ENCODE peak calls at places on chromosomes 5 and 9, in four cellular contexts. W, L, I and B are unnamed samples.

GRCh38 chr9:109716631-109717030 is 63.4 kb upstream of the PALM2AKAP2 start:
- DNase-seq in W (no peak), L (no peak), I (no peak), B (no peak)

GRCh38 chr9:34522091-34522887 is 501 bp downstream of the ENHO start:
- DNase-seq in W (no peak), L (no peak), I (no peak), B (no peak)

GRCh38 chr9:34654317-34655083 is 2.5 kb downstream of the IL11RA start:
- DNase-seq in W (peak), L (no peak), I (no peak), B (peak)

GRCh38 chr5:107673368-107674136 is 2.8 kb upstream of the EFNA5 start:
- DNase-seq in W (peak), L (peak), I (peak), B (peak)

GRCh38 chr5:80141681-80142080 is 106.5 kb downstream of the THBS4 start:
- DNase-seq in W (no peak), L (peak), I (no peak), B (no peak)

GRCh38 chr5:32462618-32463017 is 18.1 kb upstream of the ZFR start:
- DNase-seq in W (no peak), L (no peak), I (no peak), B (no peak)

GRCh38 chr9:13857521-13857920 is 456.4 kb downstream of the NFIB start:
- DNase-seq in W (no peak), L (no peak), I (no peak), B (no peak)

GRCh38 chr5:77168884-77169254 is 41.6 kb upstream of the PDE8B start:
- DNase-seq in W (peak), L (no peak), I (peak), B (peak)

GRCh38 chr5:59380350-59380951 is 513.1 kb downstream of the PDE4D start:
- DNase-seq in W (peak), L (peak), I (no peak), B (no peak)

GRCh38 chr9:114988962-114989599 is 58.7 kb upstream of the TNFSF8 start:
- DNase-seq in W (no peak), L (no peak), I (no peak), B (no peak)

GRCh38 chr5:41788800-41789395 is 81.3 kb downstream of the OXCT1 start:
- DNase-seq in W (no peak), L (no peak), I (no peak), B (no peak)

GRCh38 chr5:61964199-61964598 is 341.8 kb upstream of the KIF2A start:
- DNase-seq in W (no peak), L (no peak), I (peak), B (no peak)

GRCh38 chr5:156393980-156394379 is 67.0 kb downstream of the SGCD start:
- DNase-seq in W (no peak), L (no peak), I (peak), B (no peak)

GRCh38 chr5:168114444-168115017 is 176.9 kb upstream of the WWC1 start:
- DNase-seq in W (no peak), L (peak), I (peak), B (peak)

GRCh38 chr5:172223901-172224873 is 30.2 kb downstream of the EFCAB9 start:
- DNase-seq in W (no peak), L (no peak), I (no peak), B (no peak)

GRCh38 chr5:76788362-76788761 is 30.5 kb upstream of the F2RL1 start:
- DNase-seq in W (no peak), L (no peak), I (no peak), B (peak)

GRCh38 chr9:16328349-16328748 is 542.1 kb downstream of the BNC2 start:
- DNase-seq in W (no peak), L (no peak), I (no peak), B (no peak)

GRCh38 chr5:135642179-135642505 is 63.4 kb upstream of the CXCL14 start:
- DNase-seq in W (no peak), L (no peak), I (no peak), B (no peak)

GRCh38 chr9:110217656-110218099 is 9.7 kb upstream of the C9orf152 start:
- DNase-seq in W (peak), L (peak), I (peak), B (no peak)

GRCh38 chr9:79542735-79543504 is 28.8 kb upstream of the TLE4 start:
- DNase-seq in W (no peak), L (no peak), I (no peak), B (no peak)

GRCh38 chr9:32423371-32423770 is 38.9 kb downstream of the ACO1 start:
- DNase-seq in W (no peak), L (no peak), I (no peak), B (no peak)

GRCh38 chr5:72556351-72557146 is 49.3 kb upstream of the ZNF366 start:
- DNase-seq in W (peak), L (peak), I (peak), B (peak)

GRCh38 chr5:62326702-62327101 is 20.7 kb downstream of the KIF2A start:
- DNase-seq in W (no peak), L (peak), I (no peak), B (no peak)

GRCh38 chr5:32233696-32234447 is 59.8 kb upstream of the GOLPH3 start:
- DNase-seq in W (peak), L (no peak), I (peak), B (peak)

GRCh38 chr9:114608525-114608796 is 2.6 kb upstream of the TMEM268 start:
- DNase-seq in W (no peak), L (no peak), I (no peak), B (no peak)

GRCh38 chr5:90014420-90014819 is 395.1 kb downstream of the CETN3 start:
- DNase-seq in W (no peak), L (no peak), I (no peak), B (no peak)

GRCh38 chr9:99873531-99873930 is 32.9 kb upstream of the STX17 start:
- DNase-seq in W (no peak), L (no peak), I (peak), B (no peak)

GRCh38 chr5:173855162-173855994 is 32.8 kb upstream of the CPEB4 start:
- DNase-seq in W (no peak), L (no peak), I (no peak), B (no peak)

GRCh38 chr5:124869481-124870033 is 123.1 kb upstream of the ZNF608 start:
- DNase-seq in W (no peak), L (no peak), I (peak), B (no peak)

GRCh38 chr5:124866355-124867063 is 120.1 kb upstream of the ZNF608 start:
- DNase-seq in W (no peak), L (no peak), I (no peak), B (no peak)

GRCh38 chr5:124868661-124869060 is 122.2 kb upstream of the ZNF608 start:
- DNase-seq in W (no peak), L (no peak), I (no peak), B (no peak)

GRCh38 chr5:124867064-124867707 is 120.7 kb upstream of the ZNF608 start:
- DNase-seq in W (no peak), L (no peak), I (peak), B (no peak)

GRCh38 chr5:124865603-124866354 is 119.3 kb upstream of the ZNF608 start:
- DNase-seq in W (no peak), L (no peak), I (no peak), B (no peak)
- H3K27ac ChIP-seq in W (no peak), L (no peak), I (no peak), B (no peak)

GRCh38 chr9:134285215-134285845 is 40.9 kb upstream of the RXRA start:
- DNase-seq in W (no peak), L (no peak), I (no peak), B (no peak)

GRCh38 chr9:134284741-134285140 is 41.5 kb upstream of the RXRA start:
- DNase-seq in W (no peak), L (no peak), I (no peak), B (no peak)

GRCh38 chr9:134284273-134284672 is 42.0 kb upstream of the RXRA start:
- DNase-seq in W (peak), L (no peak), I (no peak), B (no peak)

GRCh38 chr9:134283111-134283515 is 43.1 kb upstream of the RXRA start:
- DNase-seq in W (peak), L (no peak), I (peak), B (peak)

DNA sequence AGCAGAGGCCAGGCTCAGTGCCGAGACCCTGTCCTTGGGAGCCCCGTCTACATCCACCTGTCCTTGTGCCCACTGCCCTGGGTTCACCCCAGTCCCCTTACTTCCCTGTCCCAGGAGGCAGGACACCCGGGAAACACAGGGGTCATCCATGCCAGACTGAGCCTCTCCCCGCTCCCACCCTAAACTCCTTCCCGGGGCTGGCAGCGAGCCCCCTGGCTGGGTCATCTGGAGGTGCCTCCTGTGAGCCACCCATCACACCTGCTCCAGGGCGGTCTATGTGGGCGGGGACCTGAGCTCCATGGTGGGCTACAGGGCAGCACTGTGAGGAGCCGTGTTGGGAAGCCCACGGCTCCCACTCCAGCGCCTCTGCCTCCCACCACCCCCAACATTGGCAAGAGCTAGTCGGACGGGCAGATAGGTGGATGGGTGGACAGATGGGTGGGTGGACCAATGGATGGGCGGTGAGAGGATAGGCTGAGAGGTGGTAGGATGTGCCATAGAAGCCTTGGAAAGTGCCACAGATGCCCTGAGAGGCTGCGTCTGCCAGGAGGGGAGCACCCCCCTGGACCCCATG is 42.5 kb upstream of the RXRA start:
- DNase-seq in W (no peak), L (no peak), I (no peak), B (no peak)
- H3K4me3 ChIP-seq in W (no peak), L (no peak), I (no peak), B (no peak)

DNA sequence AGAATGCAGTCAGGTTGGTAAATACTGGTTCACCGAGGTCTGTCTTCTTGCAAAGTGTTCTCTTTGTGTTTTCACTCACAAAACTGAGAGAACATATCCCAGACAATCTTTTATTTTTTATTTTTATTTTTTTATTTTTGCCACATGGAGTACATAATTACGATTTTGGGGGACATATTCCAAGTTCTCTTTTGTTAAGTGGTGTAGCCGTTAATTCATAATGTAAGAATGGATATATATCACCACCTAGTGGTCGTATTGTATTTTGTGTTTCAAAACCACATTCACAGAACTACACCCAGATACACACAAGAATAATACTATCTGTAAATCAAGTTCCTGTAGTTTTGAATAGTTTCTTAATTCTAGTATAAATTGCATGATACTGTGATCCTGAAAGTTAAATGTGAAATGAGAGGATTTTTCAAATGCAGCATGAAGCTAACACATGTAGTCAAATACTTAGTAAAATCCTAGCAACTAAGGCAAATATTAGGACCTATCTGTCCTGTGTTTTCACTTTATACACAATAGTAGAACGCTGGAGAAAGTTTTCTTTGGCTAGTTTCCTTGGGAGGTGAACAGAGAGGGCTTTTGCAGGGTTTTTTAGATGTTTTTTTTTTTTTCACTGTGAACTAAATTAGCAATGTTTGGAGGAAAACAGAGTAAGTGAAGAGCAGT is 92.7 kb downstream of the VCAN start:
- DNase-seq in W (no peak), L (peak), I (no peak), B (no peak)
- TF ChIP-seq CTCF in W (peak), L (peak), I (peak), B (peak)

GRCh38 chr9:89137548-89138462 is 40.8 kb downstream of the SHC3 start:
- DNase-seq in W (peak), L (no peak), I (peak), B (peak)
- H3K27ac ChIP-seq in W (no peak), L (no peak), I (peak), B (no peak)

DNA sequence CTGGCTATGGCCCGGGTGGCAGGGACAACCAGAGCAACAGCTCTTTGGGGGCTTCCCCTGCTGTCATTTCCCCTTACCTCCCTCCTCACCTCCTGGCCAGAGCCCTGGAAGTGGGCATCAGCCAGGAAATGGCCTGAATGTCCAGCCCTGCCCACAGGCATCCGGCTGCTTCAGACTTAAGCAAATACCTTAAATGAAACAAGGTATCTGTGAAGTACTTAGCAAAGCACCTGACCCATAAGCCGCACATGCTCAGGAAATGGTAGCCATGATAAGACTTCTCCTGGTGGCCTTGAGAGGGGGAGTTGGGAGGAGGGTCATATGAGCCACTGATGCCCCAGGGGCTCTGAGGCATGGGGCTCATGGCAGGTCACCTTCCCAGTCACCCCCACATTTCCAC is 43.8 kb downstream of the CAMK2A start:
- DNase-seq in W (no peak), L (no peak), I (no peak), B (no peak)
- H3K4me3 ChIP-seq in W (no peak), L (no peak), I (no peak), B (no peak)